ENCODE peak calls at places on chromosome 4, in five cellular contexts. O, Y, I, X and M are unnamed samples.

GRCh38 chr4:8599657-8600056 is 7.1 kb downstream of the CPZ start:
- DNase-seq in O (no peak), Y (no peak), X (peak), I (no peak), M (peak)

GRCh38 chr4:115515379-115516171 is 402.2 kb upstream of the NDST4 start:
- DNase-seq in I (no peak), X (no peak), O (no peak), Y (no peak), M (no peak)

GRCh38 chr4:112296949-112297483 is at the start of gene ALPK1:
- DNase-seq in O (no peak), I (peak), X (peak), Y (no peak), M (peak)

GRCh38 chr4:24650849-24651248 is 66.5 kb upstream of the DHX15 start:
- DNase-seq in I (no peak), X (no peak), O (no peak), Y (no peak), M (no peak)

GRCh38 chr4:189001283-189001970 is 862.2 kb downstream of the TRIML1 start:
- DNase-seq in X (no peak), O (no peak), I (no peak), Y (no peak), M (no peak)

GRCh38 chr4:112168719-112169500 is 23.7 kb downstream of the FAM241A start:
- DNase-seq in O (no peak), I (no peak), X (no peak), Y (no peak), M (no peak)

GRCh38 chr4:7049295-7049694 is 6.1 kb downstream of the TADA2B start:
- DNase-seq in X (no peak), Y (no peak), O (no peak), I (no peak), M (no peak)

GRCh38 chr4:89242864-89243740 is 64.5 kb downstream of the GPRIN3 start:
- DNase-seq in Y (no peak), I (no peak), O (no peak), X (no peak), M (no peak)

GRCh38 chr4:70754990-70755688 is 33.4 kb downstream of the RUFY3 start:
- DNase-seq in O (no peak), Y (no peak), X (no peak), I (no peak), M (no peak)

GRCh38 chr4:151948351-151949016 is 187.7 kb upstream of the GATB start:
- DNase-seq in Y (no peak), X (no peak), I (no peak), O (no peak), M (peak)

GRCh38 chr4:139153411-139154133 is 23.4 kb downstream of the ELF2 start:
- DNase-seq in O (no peak), I (no peak), X (peak), Y (no peak), M (no peak)

GRCh38 chr4:113049421-113050355 is at the start of gene ANK2:
- DNase-seq in Y (no peak), X (no peak), O (no peak), I (no peak), M (no peak)

GRCh38 chr4:17367201-17367600 is 144.7 kb downstream of the QDPR start:
- DNase-seq in Y (no peak), X (no peak), I (no peak), O (no peak), M (no peak)

GRCh38 chr4:39469429-39470077 is 10.7 kb downstream of the LIAS start:
- DNase-seq in X (peak), I (no peak), Y (no peak), O (no peak), M (peak)

GRCh38 chr4:36502350-36502749 is 220.9 kb downstream of the DTHD1 start:
- DNase-seq in I (no peak), Y (no peak), O (no peak), X (no peak), M (peak)

GRCh38 chr4:156633846-156634245 is 337.8 kb downstream of the PDGFC start:
- DNase-seq in I (no peak), X (no peak), Y (no peak), O (no peak), M (no peak)

GRCh38 chr4:66294626-66295025 is 624.3 kb upstream of the EPHA5 start:
- DNase-seq in X (no peak), Y (no peak), O (no peak), I (no peak), M (no peak)

GRCh38 chr4:138672393-138672976 is 343.1 kb upstream of the NOCT start:
- DNase-seq in O (no peak), X (no peak), I (no peak), Y (no peak), M (no peak)

GRCh38 chr4:74394476-74395136 is 29.7 kb downstream of the EREG start:
- DNase-seq in Y (no peak), X (peak), I (no peak), O (no peak), M (no peak)

GRCh38 chr4:41712413-41712812 is 36.1 kb downstream of the PHOX2B start:
- DNase-seq in Y (no peak), X (no peak), I (no peak), O (no peak), M (no peak)

GRCh38 chr4:15556533-15556932 is 86.9 kb downstream of the CC2D2A start:
- DNase-seq in I (no peak), O (no peak), Y (no peak), X (no peak), M (no peak)

GRCh38 chr4:143358923-143359694 is 22.4 kb downstream of the GAB1 start:
- DNase-seq in I (peak), O (no peak), Y (no peak), X (peak), M (peak)

GRCh38 chr4:125433453-125433852 is 118.7 kb downstream of the FAT4 start:
- DNase-seq in O (no peak), Y (no peak), X (peak), I (no peak), M (peak)

GRCh38 chr4:105934381-105934780 is 39.1 kb downstream of the NPNT start:
- DNase-seq in X (no peak), Y (no peak), I (no peak), O (no peak), M (no peak)

GRCh38 chr4:25029479-25030282 is 1.1 kb downstream of the LGI2 start:
- DNase-seq in X (no peak), Y (no peak), I (no peak), O (no peak), M (no peak)

GRCh38 chr4:147853706-147854105 is 121.8 kb downstream of the ARHGAP10 start:
- DNase-seq in I (no peak), Y (no peak), O (no peak), X (no peak), M (no peak)

GRCh38 chr4:85928775-85929585 is 430.9 kb downstream of the MAPK10 start:
- DNase-seq in I (no peak), O (no peak), Y (no peak), X (peak), M (no peak)

GRCh38 chr4:132003593-132003992 is 1145.5 kb upstream of the PCDH10 start:
- DNase-seq in O (no peak), I (no peak), Y (no peak), X (no peak), M (no peak)

GRCh38 chr4:97589481-97590196 is 553.6 kb downstream of the STPG2 start:
- DNase-seq in O (no peak), I (no peak), X (no peak), Y (no peak), M (peak)

DNA sequence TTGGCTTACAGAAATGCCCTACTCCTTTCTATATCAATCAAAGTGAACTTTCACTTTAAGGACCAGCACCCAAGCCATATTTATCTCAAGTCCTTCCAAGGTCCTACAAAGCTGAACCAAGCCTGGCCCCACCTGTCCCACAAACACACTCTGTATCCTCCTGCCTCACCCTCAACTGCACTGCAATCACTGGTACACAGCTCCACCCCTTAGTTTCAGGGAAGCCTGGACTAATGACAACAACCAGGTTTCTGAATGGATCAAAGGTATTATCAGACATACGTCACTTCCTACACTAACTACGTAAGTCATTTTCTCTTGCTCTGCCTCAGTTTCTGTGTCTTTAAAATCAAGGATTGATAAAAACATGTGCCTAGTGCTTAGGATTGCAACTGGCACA is 205.6 kb upstream of the HS3ST1 start:
- DNase-seq in O (no peak), X (no peak), Y (no peak), I (no peak), M (peak)
- TF ChIP-seq CTCF in O (no peak), X (no peak), Y (no peak), I (no peak), M (no peak)

GRCh38 chr4:77174426-77174825 is 17.4 kb downstream of the CCNG2 start:
- DNase-seq in Y (no peak), I (no peak), X (no peak), O (no peak), M (no peak)
- TF ChIP-seq CTCF in Y (no peak), I (no peak), X (no peak), O (no peak), M (peak)

GRCh38 chr4:108833041-108833440 is 70.2 kb upstream of the ETNPPL start:
- DNase-seq in I (no peak), Y (no peak), O (no peak), X (peak), M (peak)
- TF ChIP-seq CTCF in I (no peak), Y (no peak), O (no peak), X (peak), M (no peak)

DNA sequence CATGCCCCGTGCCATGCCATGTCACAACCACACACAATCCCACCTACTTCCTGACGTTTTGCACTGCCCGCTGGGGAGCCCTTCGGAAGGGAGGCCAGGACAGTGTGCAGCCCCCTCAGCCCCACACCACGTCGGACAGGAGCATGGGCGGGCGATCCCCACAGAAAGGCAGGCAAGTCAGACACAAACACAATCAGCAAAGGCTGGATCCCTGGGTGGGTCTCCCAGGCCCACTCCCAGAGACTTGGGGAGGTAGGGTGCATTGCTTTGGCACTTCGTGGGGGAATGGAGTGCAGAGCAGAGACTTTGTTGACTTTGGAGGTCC is 14.1 kb downstream of the LETM1 start:
- DNase-seq in I (no peak), X (no peak), Y (no peak), O (no peak), M (no peak)
- TF ChIP-seq CTCF in I (no peak), X (no peak), Y (no peak), O (no peak), M (no peak)

GRCh38 chr4:32025840-32026459 is 1305.8 kb downstream of the PCDH7 start:
- DNase-seq in X (peak), O (no peak), Y (no peak), I (no peak), M (peak)
- TF ChIP-seq CTCF in X (no peak), O (no peak), Y (no peak), I (no peak), M (no peak)

DNA sequence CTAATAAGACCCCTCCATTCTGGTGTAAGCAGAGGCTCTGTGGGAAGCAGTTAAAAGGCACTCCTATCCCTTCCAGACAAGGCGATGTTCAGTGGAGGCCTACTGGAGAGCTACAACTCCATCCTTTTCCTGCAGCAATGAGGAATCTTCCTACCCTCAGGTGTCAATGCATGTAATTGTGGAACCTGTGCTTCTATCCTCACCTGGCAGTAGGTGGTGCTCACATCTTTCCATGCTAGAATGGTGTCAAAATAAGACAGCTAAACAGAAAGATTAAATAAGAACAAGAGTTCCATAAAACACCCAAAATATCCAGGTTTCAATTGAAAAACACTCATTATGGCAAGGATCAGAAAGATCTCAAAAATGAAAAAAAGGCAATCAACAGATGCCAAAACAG is 224.6 kb downstream of the IL15 start:
- DNase-seq in O (no peak), Y (no peak), X (no peak), I (no peak), M (peak)
- TF ChIP-seq CTCF in O (no peak), Y (no peak), X (no peak), I (no peak), M (peak)

DNA sequence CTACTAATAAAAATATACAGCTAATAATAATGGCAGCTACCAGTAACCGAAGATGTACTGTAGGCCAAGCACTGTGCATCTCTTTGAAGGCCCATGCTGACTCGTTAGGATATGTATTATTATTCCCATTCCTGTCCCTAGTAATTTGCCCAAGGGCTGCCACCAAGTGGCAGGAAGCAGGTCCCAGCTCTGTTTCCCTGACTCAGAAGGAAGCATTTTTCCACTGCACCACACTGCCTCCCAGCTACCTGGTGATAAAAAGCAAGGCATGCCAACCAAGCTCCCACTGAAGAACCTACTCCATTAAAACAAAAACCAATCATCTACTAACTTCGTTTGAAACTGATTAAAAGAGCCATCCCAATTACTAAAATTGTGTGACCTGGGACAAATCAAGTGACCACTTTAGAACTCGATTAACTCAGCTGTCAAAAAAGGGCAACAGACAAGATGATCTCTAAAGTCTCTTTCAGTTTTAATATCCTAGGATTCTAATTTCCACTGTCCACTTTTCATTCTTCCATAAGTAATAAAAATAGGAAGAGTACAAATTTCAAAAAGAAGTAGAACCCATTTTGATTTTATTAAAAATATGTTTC is 24.3 kb upstream of the PGM2 start:
- DNase-seq in Y (peak), X (peak), O (peak), I (no peak), M (peak)
- TF ChIP-seq CTCF in Y (peak), X (peak), O (no peak), I (peak), M (peak)

GRCh38 chr4:186554890-186555827 is at the start of gene MTNR1A:
- DNase-seq in Y (no peak), I (no peak), O (no peak), X (peak), M (no peak)
- TF ChIP-seq CTCF in Y (no peak), I (no peak), O (no peak), X (no peak), M (no peak)